ENCODE peak calls at places on chromosome 13, in seven cellular contexts. Y is left lung, R is endothelial cell of umbilical vein, D is AG09309, J is WTC11, C is IMR-90, A is cardiac fibroblast. G is an unnamed sample.

GRCh38 chr13:49840266-49840665 is 47.8 kb upstream of the KPNA3 start:
- DNase-seq in Y (peak; percentile 39), R (no peak), D (no peak), J (no peak), C (peak; percentile 14), A (peak; percentile 60), G (no peak)

GRCh38 chr13:75537401-75538365 is at the start of gene COMMD6:
- DNase-seq in Y (peak; percentile 81), R (peak; percentile 83), D (peak; percentile 56), J (peak; percentile 92), C (peak; percentile 87), A (peak; percentile 92), G (peak; percentile 80)

GRCh38 chr13:74258951-74259350 is 124.7 kb upstream of the KLF12 start:
- DNase-seq in Y (no peak), R (no peak), D (no peak), J (no peak), C (no peak), A (no peak), G (no peak)

GRCh38 chr13:113361406-113361805 is 2.5 kb downstream of the GRTP1 start:
- DNase-seq in Y (no peak), R (no peak), D (no peak), J (no peak), C (no peak), A (no peak), G (no peak)

GRCh38 chr13:80862466-80862865 is 521.5 kb upstream of the SPRY2 start:
- DNase-seq in Y (no peak), R (no peak), D (no peak), J (no peak), C (no peak), A (no peak), G (no peak)

GRCh38 chr13:95100525-95101121 is 200.6 kb downstream of the ABCC4 start:
- DNase-seq in Y (no peak), R (peak; percentile 61), D (peak; percentile 78), J (no peak), C (peak; percentile 77), A (peak; percentile 91), G (no peak)

GRCh38 chr13:84524586-84524985 is 642.3 kb upstream of the SLITRK1 start:
- DNase-seq in Y (no peak), R (no peak), D (no peak), J (no peak), C (no peak), A (no peak), G (no peak)

GRCh38 chr13:31943591-31943990 is 88.0 kb upstream of the FRY start:
- DNase-seq in Y (no peak), R (no peak), D (no peak), J (no peak), C (no peak), A (no peak), G (no peak)

GRCh38 chr13:100540621-100541020 is 48.0 kb downstream of the GGACT start:
- DNase-seq in Y (no peak), R (no peak), D (no peak), J (no peak), C (peak; percentile 30), A (no peak), G (no peak)

GRCh38 chr13:112244495-112245177 is 131.5 kb upstream of the SPACA7 start:
- DNase-seq in Y (no peak), R (no peak), D (no peak), J (no peak), C (no peak), A (no peak), G (no peak)

GRCh38 chr13:36282818-36283432 is 14.7 kb downstream of the CCDC169 start:
- DNase-seq in Y (no peak), R (peak; percentile 61), D (no peak), J (no peak), C (peak; percentile 57), A (peak; percentile 67), G (no peak)

GRCh38 chr13:113553541-113554332 is 30.8 kb upstream of the TFDP1 start:
- DNase-seq in Y (peak; percentile 16), R (peak; percentile 21), D (no peak), J (no peak), C (no peak), A (no peak), G (no peak)

GRCh38 chr13:63501702-63502101 is 2086.1 kb upstream of the PCDH20 start:
- DNase-seq in Y (no peak), R (no peak), D (no peak), J (no peak), C (peak; percentile 2), A (no peak), G (no peak)

GRCh38 chr13:107799001-107799400 is 416.3 kb downstream of the LIG4 start:
- DNase-seq in Y (no peak), R (peak; percentile 8), D (peak; percentile 21), J (no peak), C (peak; percentile 41), A (peak; percentile 2), G (no peak)

GRCh38 chr13:43195551-43195950 is 172.2 kb downstream of the DNAJC15 start:
- DNase-seq in Y (no peak), R (peak; percentile 4), D (no peak), J (no peak), C (no peak), A (no peak), G (no peak)

GRCh38 chr13:50650936-50651638 is 192.4 kb downstream of the DLEU7 start:
- DNase-seq in Y (no peak), R (peak; percentile 79), D (no peak), J (no peak), C (peak; percentile 46), A (peak; percentile 47), G (no peak)

GRCh38 chr13:100398360-100398759 is 190.2 kb downstream of the GGACT start:
- DNase-seq in Y (no peak), R (no peak), D (no peak), J (no peak), C (no peak), A (no peak), G (no peak)

GRCh38 chr13:20769091-20769490 is 4.7 kb downstream of the EEF1AKMT1 start:
- DNase-seq in Y (no peak), R (peak; percentile 94), D (no peak), J (no peak), C (no peak), A (no peak), G (no peak)

GRCh38 chr13:73782781-73783180 is 351.4 kb downstream of the KLF12 start:
- DNase-seq in Y (no peak), R (no peak), D (no peak), J (no peak), C (peak; percentile 78), A (no peak), G (no peak)

GRCh38 chr13:31090921-31091624 is 70.6 kb downstream of the HSPH1 start:
- DNase-seq in Y (no peak), R (peak; percentile 70), D (no peak), J (no peak), C (peak; percentile 25), A (peak; percentile 28), G (no peak)

GRCh38 chr13:30256713-30257432 is 50.5 kb downstream of the KATNAL1 start:
- DNase-seq in Y (no peak), R (no peak), D (peak; percentile 8), J (no peak), C (no peak), A (peak; percentile 9), G (no peak)

GRCh38 chr13:60562081-60562764 is 165.2 kb downstream of the TDRD3 start:
- DNase-seq in Y (no peak), R (no peak), D (no peak), J (no peak), C (peak; percentile 10), A (peak; percentile 63), G (no peak)

GRCh38 chr13:93265800-93266199 is 39.2 kb downstream of the GPC6 start:
- DNase-seq in Y (no peak), R (no peak), D (no peak), J (no peak), C (no peak), A (no peak), G (no peak)

GRCh38 chr13:74132152-74132767 is 1.9 kb downstream of the KLF12 start:
- DNase-seq in Y (no peak), R (peak; percentile 72), D (no peak), J (no peak), C (peak; percentile 39), A (peak; percentile 25), G (no peak)

DNA sequence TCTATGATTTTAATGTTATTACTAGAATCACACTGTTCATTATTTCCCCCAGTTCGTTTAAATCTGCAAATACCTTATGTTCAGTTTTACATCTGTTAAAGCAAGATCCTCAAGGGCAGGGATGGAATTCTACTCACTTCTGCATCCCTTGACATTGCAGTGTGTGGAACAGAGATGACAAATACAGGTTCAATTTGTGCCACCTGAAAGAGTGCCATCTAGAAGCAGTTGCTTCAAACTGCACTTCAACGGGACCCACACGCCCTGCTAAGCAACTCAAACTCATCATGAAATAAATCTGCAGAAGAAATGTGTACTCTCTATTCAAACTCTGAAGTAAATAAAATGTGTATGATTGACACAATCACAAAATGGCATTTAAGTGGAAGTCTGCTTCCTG is 44.5 kb downstream of the RUBCNL start:
- DNase-seq in Y (no peak), R (no peak), D (no peak), J (no peak), C (no peak), A (no peak), G (no peak)
- TF ChIP-seq CTCF in Y (no peak), R (no peak), D (no peak), J (no peak), C (no peak), A (no peak), G (no peak)

GRCh38 chr13:78139765-78140164 is 221.1 kb upstream of the EDNRB start:
- DNase-seq in Y (no peak), R (no peak), D (no peak), J (no peak), C (no peak), A (no peak), G (no peak)
- TF ChIP-seq CTCF in Y (no peak), R (no peak), D (no peak), J (no peak), C (no peak), A (no peak), G (no peak)

GRCh38 chr13:89363144-89363543 is 1692.0 kb downstream of the SLITRK5 start:
- DNase-seq in Y (no peak), R (no peak), D (no peak), J (peak; percentile 32), C (no peak), A (no peak), G (no peak)

DNA sequence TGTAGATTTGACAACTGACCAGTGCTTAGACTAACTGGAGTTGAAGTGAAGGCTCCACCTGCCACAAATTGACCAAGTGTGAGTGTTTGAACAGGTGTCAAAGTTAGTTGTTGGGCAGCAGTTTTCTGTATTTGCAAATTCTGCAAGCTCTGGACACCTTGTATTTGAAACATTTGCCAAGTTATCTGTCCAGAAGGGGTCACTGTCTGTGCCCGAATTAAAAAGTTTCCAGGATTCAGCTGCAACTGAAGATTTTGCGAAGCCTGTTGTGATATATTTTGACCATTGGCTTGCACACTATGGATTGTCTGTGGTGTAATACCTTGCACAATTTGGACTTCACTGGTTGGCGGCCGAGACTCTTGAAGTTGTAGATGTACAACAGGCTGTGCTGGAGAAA is 1690.7 kb downstream of the SLITRK5 start:
- DNase-seq in Y (no peak), R (peak; percentile 26), D (no peak), J (no peak), C (peak; percentile 0), A (peak; percentile 17), G (no peak)
- TF ChIP-seq CTCF in Y (no peak), R (peak; percentile 15), D (no peak), J (no peak), C (no peak), A (no peak), G (peak; percentile 31)

DNA sequence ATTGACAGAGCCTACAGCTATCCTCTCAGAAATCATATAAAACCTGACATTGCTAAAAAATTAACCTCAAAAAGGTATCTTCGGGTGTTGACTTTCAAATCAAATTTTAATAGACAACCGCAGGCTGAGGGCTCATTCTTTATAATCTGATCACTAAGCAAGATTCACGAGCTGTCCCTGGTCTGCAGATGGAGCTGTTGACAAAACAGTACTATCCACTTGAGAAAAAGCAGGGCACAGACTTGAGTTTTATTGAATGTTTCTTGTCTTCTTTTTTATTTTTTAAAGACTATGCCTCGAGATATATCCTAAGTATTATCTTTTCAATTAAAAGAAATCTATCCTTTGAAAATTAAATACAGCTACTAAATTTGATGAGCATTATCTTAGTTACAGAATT is 540.5 kb downstream of the PCDH9 start:
- DNase-seq in Y (no peak), R (peak; percentile 26), D (no peak), J (no peak), C (peak; percentile 40), A (peak; percentile 58), G (no peak)
- TF ChIP-seq CTCF in Y (no peak), R (peak; percentile 23), D (peak; percentile 42), J (no peak), C (peak; percentile 42), A (peak; percentile 38), G (peak; percentile 40)

G was measured in left ventricle myocardium inferior.